ENCODE peak calls at places on chromosome 15, in ten cellular contexts. Y is SJSA1, P is NAMALWA, L is psoas muscle, F is naive B cell, Z is HS-27A, J is AG10803, O is cardiac muscle cell, A is astrocyte of the hippocampus, V is T follicular helper cell. B is an unnamed sample.
A peak's percentile ranks its signal among the peaks of the same experiment; 100 is the strongest.

GRCh38 chr15:42215854-42216829 is 8.0 kb upstream of the VPS39 start:
- DNase-seq in Y (no peak), P (no peak), L (no peak), F (no peak), Z (no peak), J (no peak), O (peak; percentile 33), A (no peak), V (no peak), B (no peak)

GRCh38 chr15:65249641-65250040 is 37.0 kb downstream of the PARP16 start:
- DNase-seq in Y (no peak), P (peak; percentile 22), L (no peak), F (no peak), Z (no peak), J (no peak), O (no peak), A (no peak), V (no peak), B (no peak)

GRCh38 chr15:33064878-33065277 is 129.6 kb downstream of the FMN1 start:
- DNase-seq in Y (no peak), P (no peak), L (no peak), F (no peak), Z (no peak), J (peak; percentile 78), O (peak; percentile 20), A (peak; percentile 86), V (no peak), B (no peak)

GRCh38 chr15:56619881-56620280 is 113.4 kb downstream of the ZNF280D start:
- DNase-seq in Y (no peak), P (no peak), L (no peak), F (no peak), Z (no peak), J (no peak), O (no peak), A (no peak), V (no peak), B (no peak)

GRCh38 chr15:78984041-78984440 is 39.2 kb upstream of the CTSH start:
- DNase-seq in Y (no peak), P (no peak), L (no peak), F (no peak), Z (no peak), J (no peak), O (no peak), A (no peak), V (no peak), B (no peak)

GRCh38 chr15:50576156-50576555 is 29.7 kb upstream of the USP50 start:
- DNase-seq in Y (no peak), P (no peak), L (no peak), F (no peak), Z (no peak), J (peak; percentile 55), O (no peak), A (no peak), V (no peak), B (no peak)

GRCh38 chr15:39783244-39783820 is 691 bp upstream of the FSIP1 start:
- DNase-seq in Y (no peak), P (peak; percentile 39), L (no peak), F (no peak), Z (no peak), J (no peak), O (peak; percentile 17), A (peak; percentile 45), V (no peak), B (peak; percentile 26)

GRCh38 chr15:52010633-52011595 is 8.1 kb upstream of the MAPK6 start:
- DNase-seq in Y (peak; percentile 83), P (no peak), L (peak; percentile 40), F (no peak), Z (peak; percentile 34), J (peak; percentile 84), O (peak; percentile 82), A (peak; percentile 79), V (no peak), B (peak; percentile 74)